ENCODE peak calls at places on chromosomes 16 and 17, in four cellular contexts. B, W, M and S are unnamed samples.

GRCh38 chr17:82734987-82735866 is at the start of gene FN3K:
- DNase-seq in B (no peak), W (no peak), M (peak; percentile 64), S (peak; percentile 59)

GRCh38 chr16:3182608-3183444 is 5.2 kb upstream of the OR1F1 start:
- DNase-seq in B (no peak), W (peak; percentile 72), M (peak; percentile 45), S (no peak)

GRCh38 chr17:63275318-63275967 is 170.7 kb downstream of the CYB561 start:
- DNase-seq in B (no peak), W (peak; percentile 93), M (peak; percentile 90), S (no peak)

GRCh38 chr16:86214326-86215232 is 295.7 kb upstream of the FOXF1 start:
- DNase-seq in B (no peak), W (no peak), M (no peak), S (no peak)

GRCh38 chr16:75087040-75087979 is 29.3 kb downstream of the LDHD start:
- DNase-seq in B (no peak), W (peak; percentile 7), M (peak; percentile 96), S (no peak)

GRCh38 chr17:81345211-81346089 is 49.8 kb upstream of the BAHCC1 start:
- DNase-seq in B (peak; percentile 32), W (peak; percentile 91), M (peak; percentile 86), S (peak; percentile 62)

GRCh38 chr17:49680314-49680713 is 2.4 kb upstream of the SPOP start:
- DNase-seq in B (no peak), W (no peak), M (no peak), S (no peak)

GRCh38 chr17:49787932-49788442 is 494 bp upstream of the KAT7 start:
- DNase-seq in B (no peak), W (no peak), M (no peak), S (no peak)

GRCh38 chr17:7572588-7573323 is 6.7 kb upstream of the CD68 start:
- DNase-seq in B (peak; percentile 98), W (peak; percentile 99), M (peak; percentile 100), S (peak; percentile 100)

GRCh38 chr17:41464173-41464572 is 3.0 kb downstream of the KRT32 start:
- DNase-seq in B (no peak), W (no peak), M (no peak), S (no peak)

GRCh38 chr17:33292981-33293867 is at the start of gene ASIC2:
- DNase-seq in B (no peak), W (no peak), M (no peak), S (peak; percentile 25)

GRCh38 chr16:58451945-58452401 is 48.0 kb upstream of the NDRG4 start:
- DNase-seq in B (no peak), W (peak; percentile 22), M (peak; percentile 73), S (no peak)

GRCh38 chr17:82929676-82930042 is 89.8 kb upstream of the ZNF750 start:
- DNase-seq in B (no peak), W (no peak), M (no peak), S (no peak)

GRCh38 chr17:15038656-15039055 is 226.5 kb downstream of the PMP22 start:
- DNase-seq in B (no peak), W (peak; percentile 28), M (no peak), S (no peak)

GRCh38 chr17:16589097-16589969 is 20.3 kb upstream of the ZNF287 start:
- DNase-seq in B (peak; percentile 19), W (peak; percentile 87), M (peak; percentile 87), S (peak; percentile 94)

GRCh38 chr16:30844671-30845449 is 49.0 kb downstream of the BCL7C start:
- DNase-seq in B (peak; percentile 27), W (peak; percentile 90), M (peak; percentile 81), S (peak; percentile 49)

GRCh38 chr16:1357906-1358566 is 6.3 kb downstream of the GNPTG start:
- DNase-seq in B (no peak), W (no peak), M (no peak), S (no peak)

GRCh38 chr17:12316021-12316420 is 295.3 kb downstream of the MAP2K4 start:
- DNase-seq in B (no peak), W (no peak), M (no peak), S (no peak)

GRCh38 chr16:57601801-57602478 is 26.5 kb upstream of the ADGRG1 start:
- DNase-seq in B (no peak), W (no peak), M (no peak), S (no peak)

GRCh38 chr16:89557936-89558490 is 2.5 kb upstream of the RPL13 start:
- DNase-seq in B (no peak), W (no peak), M (no peak), S (no peak)

GRCh38 chr17:35725917-35726608 is 5.4 kb upstream of the RASL10B start:
- DNase-seq in B (no peak), W (no peak), M (no peak), S (no peak)

GRCh38 chr17:59853168-59853918 is 39.4 kb downstream of the TUBD1 start:
- DNase-seq in B (no peak), W (peak; percentile 90), M (peak; percentile 85), S (no peak)

GRCh38 chr17:56891751-56892150 is 22.1 kb downstream of the TRIM25 start:
- DNase-seq in B (no peak), W (no peak), M (peak; percentile 28), S (no peak)

GRCh38 chr17:10718547-10718946 is 11.3 kb downstream of the TMEM220 start:
- DNase-seq in B (no peak), W (no peak), M (no peak), S (no peak)

GRCh38 chr16:80852261-80852872 is 48.0 kb upstream of the CDYL2 start:
- DNase-seq in B (no peak), W (peak; percentile 38), M (peak; percentile 53), S (no peak)

GRCh38 chr17:2402517-2402916 is 1.7 kb upstream of the MNT start:
- DNase-seq in B (no peak), W (no peak), M (no peak), S (no peak)

GRCh38 chr17:32927724-32928526 is at the start of gene TMEM98:
- DNase-seq in B (no peak), W (no peak), M (no peak), S (peak; percentile 54)

GRCh38 chr16:61313931-61314330 is 722.3 kb downstream of the CDH8 start:
- DNase-seq in B (no peak), W (no peak), M (no peak), S (no peak)

GRCh38 chr16:62876133-62876532 is 839.9 kb upstream of the CDH8 start:
- DNase-seq in B (no peak), W (no peak), M (no peak), S (no peak)

GRCh38 chr17:409848-410673 is 57.5 kb upstream of the RPH3AL start:
- DNase-seq in B (peak; percentile 92), W (peak; percentile 99), M (peak; percentile 100), S (peak; percentile 100)
- TF ChIP-seq CTCF in B (no peak), W (no peak), M (no peak), S (no peak)

DNA sequence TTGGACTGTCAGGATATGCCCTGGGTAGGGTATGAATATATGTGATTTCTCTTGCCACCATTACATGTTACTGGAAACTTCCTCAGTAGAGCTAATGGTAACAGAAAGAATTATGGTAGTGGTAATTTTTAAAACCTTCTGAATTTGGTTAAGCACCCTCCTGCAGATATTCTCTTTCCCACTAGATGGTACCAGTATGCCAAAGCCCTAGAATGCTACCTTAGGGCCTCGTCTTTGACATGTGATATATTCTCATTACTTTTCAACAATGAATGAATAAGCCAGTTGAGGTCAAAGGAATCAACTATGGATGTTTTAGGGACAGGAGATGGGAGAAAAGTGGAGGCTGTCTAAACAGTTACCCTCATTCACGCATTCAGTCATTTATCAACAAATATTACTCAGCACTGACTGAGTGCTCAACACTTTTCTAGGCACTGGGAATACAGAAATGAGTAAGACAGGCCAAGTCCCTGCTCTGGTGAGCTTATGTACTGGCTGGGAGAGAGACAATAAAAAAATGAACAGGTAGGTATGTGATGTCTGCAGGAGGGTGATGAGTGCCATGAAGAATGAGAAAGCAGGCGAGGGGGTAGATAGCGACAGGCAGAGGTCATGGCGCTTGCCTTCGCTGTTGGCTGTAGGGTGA is 14.7 kb downstream of the CDH13 start:
- DNase-seq in B (no peak), W (peak; percentile 51), M (peak; percentile 55), S (no peak)
- TF ChIP-seq CTCF in B (no peak), W (peak; percentile 39), M (peak; percentile 32), S (no peak)

GRCh38 chr16:48041861-48042435 is 113.8 kb downstream of the ABCC12 start:
- DNase-seq in B (no peak), W (peak; percentile 4), M (no peak), S (peak; percentile 20)
- TF ChIP-seq CTCF in B (no peak), W (no peak), M (no peak), S (peak; percentile 63)

DNA sequence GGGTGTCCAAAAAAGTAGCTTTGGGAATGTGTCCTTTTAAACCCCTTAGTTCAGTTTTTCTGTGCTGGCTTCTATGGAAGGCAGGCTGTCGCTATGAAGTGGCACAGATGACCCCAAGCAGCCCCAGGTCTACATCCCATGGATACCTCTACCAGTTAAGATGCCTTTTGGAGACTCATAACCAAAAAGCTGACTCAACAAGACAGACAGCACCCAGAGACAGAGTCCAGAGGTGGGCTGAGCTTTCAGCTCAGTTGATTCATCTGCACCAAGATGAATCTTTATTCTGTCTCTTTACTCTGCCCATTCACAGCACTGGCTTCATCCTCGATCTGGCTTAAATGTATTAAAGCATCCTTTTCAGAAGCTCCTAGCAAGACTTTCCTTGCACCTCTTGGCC is 29.8 kb upstream of the RBBP6 start:
- DNase-seq in B (no peak), W (no peak), M (no peak), S (no peak)
- TF ChIP-seq CTCF in B (no peak), W (no peak), M (no peak), S (no peak)

GRCh38 chr16:47211218-47211617 is 67.5 kb upstream of the NETO2 start:
- DNase-seq in B (no peak), W (no peak), M (no peak), S (no peak)

DNA sequence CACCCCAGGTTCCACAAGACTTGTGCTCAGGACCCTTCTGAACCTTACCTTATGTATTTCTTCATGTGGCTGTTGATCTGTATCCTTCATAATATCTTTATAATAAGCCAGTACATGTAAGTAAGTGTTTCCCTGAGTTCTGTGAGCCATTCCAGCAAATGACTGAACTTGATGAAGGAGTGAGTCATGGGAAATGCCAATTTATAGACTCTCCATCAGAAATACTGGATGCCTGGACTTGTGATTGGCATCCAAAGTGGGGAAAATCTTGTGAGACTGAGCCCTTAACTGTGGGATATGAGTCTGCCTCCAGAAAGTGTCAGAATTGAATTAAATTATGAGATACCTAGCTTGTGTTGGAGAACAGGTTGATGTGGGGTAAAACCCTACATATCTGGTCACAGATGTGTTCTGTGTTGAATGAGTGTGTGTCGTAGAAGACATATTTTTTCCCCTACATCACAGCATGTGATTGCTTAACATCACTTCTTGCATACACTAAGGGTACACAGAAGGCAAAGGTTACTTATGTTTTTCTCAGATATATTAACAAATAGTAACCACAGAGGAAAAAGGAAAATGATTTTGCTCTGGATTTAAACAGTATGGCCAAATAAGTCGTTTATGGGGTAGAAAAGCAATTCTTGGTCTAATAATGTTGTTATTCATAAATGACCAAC is 70.2 kb upstream of the NETO2 start:
- DNase-seq in B (no peak), W (no peak), M (no peak), S (no peak)
- TF ChIP-seq CTCF in B (no peak), W (no peak), M (no peak), S (no peak)

GRCh38 chr16:104355-104754 is 26.3 kb downstream of the MPG start:
- DNase-seq in B (no peak), W (no peak), M (no peak), S (no peak)

GRCh38 chr16:105521-105920 is 27.5 kb downstream of the MPG start:
- DNase-seq in B (no peak), W (no peak), M (no peak), S (no peak)

GRCh38 chr16:102060-102855 is 24.2 kb downstream of the MPG start:
- DNase-seq in B (no peak), W (no peak), M (peak; percentile 65), S (no peak)

GRCh38 chr16:104828-105374 is 26.9 kb downstream of the MPG start:
- DNase-seq in B (no peak), W (no peak), M (no peak), S (no peak)

GRCh38 chr16:106623-107324 is 28.7 kb downstream of the MPG start:
- DNase-seq in B (no peak), W (peak; percentile 73), M (peak; percentile 71), S (no peak)
- TF ChIP-seq CTCF in B (peak; percentile 72), W (peak; percentile 78), M (peak; percentile 83), S (peak; percentile 81)